ENCODE peak calls at places on chromosomes 5 and 9, in eight cellular contexts. A is activated naive CD8-positive, alpha-beta T cell treated with anti-CD3 and anti-CD28 coated beads, Interleukin-2, amount 50 U/mL, for 24 hours; B is upper lobe of right lung; X is M059J; U is stimulated activated naive CD8-positive, alpha-beta T cell treated with anti-CD3 and anti-CD28 coated beads, Interleukin-15, Interleukin-2, amounts not matched to agents 100 U/mL and 50 U/mL, for 24 hours; O is Ammon's horn; H is WTC11; K is heart left ventricle. Q is an unnamed sample.

GRCh38 chr5:99639905-99640304 is 711.1 kb upstream of the CHD1 start:
- DNase-seq in A (no peak), B (no peak), X (no peak), U (no peak), O (no peak), H (no peak), K (no peak), Q (no peak)

GRCh38 chr5:1125030-1125357 is 13.1 kb upstream of the SLC12A7 start:
- DNase-seq in A (no peak), B (no peak), X (peak), U (no peak), O (no peak), H (no peak), K (peak), Q (no peak)

GRCh38 chr5:179806250-179807045 is at the start of gene MGAT4B:
- DNase-seq in A (peak), B (peak), X (peak), U (peak), O (peak), H (peak), K (peak), Q (no peak)

GRCh38 chr5:172862165-172862801 is 28.2 kb downstream of the ERGIC1 start:
- DNase-seq in A (no peak), B (no peak), X (peak), U (no peak), O (no peak), H (no peak), K (no peak), Q (no peak)

GRCh38 chr9:120927125-120928014 is 774 bp upstream of the TRAF1 start:
- DNase-seq in A (no peak), B (no peak), X (no peak), U (no peak), O (no peak), H (no peak), K (no peak), Q (no peak)

GRCh38 chr5:121429761-121430160 is 421.9 kb upstream of the FTMT start:
- DNase-seq in A (no peak), B (no peak), X (no peak), U (no peak), O (no peak), H (no peak), K (no peak), Q (no peak)

GRCh38 chr5:173926359-173926758 is 38.2 kb downstream of the CPEB4 start:
- DNase-seq in A (no peak), B (no peak), X (peak), U (no peak), O (peak), H (no peak), K (no peak), Q (no peak)

GRCh38 chr9:17600962-17601593 is 22.2 kb downstream of the SH3GL2 start:
- DNase-seq in A (no peak), B (no peak), X (peak), U (no peak), O (no peak), H (no peak), K (no peak), Q (no peak)

GRCh38 chr9:34328500-34328982 is 527 bp downstream of the KIF24 start:
- DNase-seq in A (no peak), B (no peak), X (peak), U (no peak), O (no peak), H (no peak), K (no peak), Q (no peak)

GRCh38 chr5:18553269-18553668 is 919.0 kb downstream of the TAF11L14 start:
- DNase-seq in A (no peak), B (no peak), X (peak), U (no peak), O (no peak), H (no peak), K (no peak), Q (no peak)

GRCh38 chr5:178690208-178690607 is 40.3 kb downstream of the ZNF354A start:
- DNase-seq in A (no peak), B (no peak), X (peak), U (no peak), O (no peak), H (no peak), K (no peak), Q (no peak)

GRCh38 chr9:27425827-27426716 is 98.0 kb upstream of the IFNK start:
- DNase-seq in A (no peak), B (no peak), X (no peak), U (no peak), O (no peak), H (no peak), K (no peak), Q (no peak)

GRCh38 chr9:132169672-132170392 is 8.0 kb downstream of the NTNG2 start:
- DNase-seq in A (peak), B (peak), X (peak), U (peak), O (peak), H (peak), K (peak), Q (peak)

GRCh38 chr5:176619203-176619568 is 9.2 kb upstream of the GPRIN1 start:
- DNase-seq in A (peak), B (peak), X (peak), U (peak), O (peak), H (peak), K (peak), Q (peak)

GRCh38 chr5:138336952-138337684 is 948 bp upstream of the FAM53C start:
- DNase-seq in A (no peak), B (peak), X (no peak), U (no peak), O (peak), H (peak), K (peak), Q (peak)

GRCh38 chr9:77451507-77451906 is 196.6 kb downstream of the GNA14 start:
- DNase-seq in A (no peak), B (no peak), X (no peak), U (no peak), O (no peak), H (no peak), K (no peak), Q (no peak)

GRCh38 chr5:15618938-15619337 is 119.0 kb downstream of the FBXL7 start:
- DNase-seq in A (no peak), B (no peak), X (no peak), U (no peak), O (no peak), H (no peak), K (no peak), Q (no peak)

GRCh38 chr5:129094924-129095797 is 612 bp downstream of the ISOC1 start:
- DNase-seq in A (peak), B (peak), X (peak), U (peak), O (peak), H (peak), K (peak), Q (no peak)

GRCh38 chr5:133366966-133367365 is 245.4 kb downstream of the FSTL4 start:
- DNase-seq in A (no peak), B (no peak), X (no peak), U (no peak), O (no peak), H (no peak), K (no peak), Q (no peak)

GRCh38 chr9:136270173-136270710 is 24.6 kb upstream of the QSOX2 start:
- DNase-seq in A (no peak), B (no peak), X (no peak), U (no peak), O (peak), H (no peak), K (no peak), Q (no peak)

GRCh38 chr9:121278535-121279169 is 10.7 kb downstream of the GSN start:
- DNase-seq in A (peak), B (no peak), X (peak), U (peak), O (peak), H (peak), K (peak), Q (no peak)

GRCh38 chr5:117436846-117437245 is 862.2 kb upstream of the SEMA6A start:
- DNase-seq in A (no peak), B (no peak), X (no peak), U (no peak), O (no peak), H (no peak), K (no peak), Q (no peak)

GRCh38 chr5:174692982-174693422 is 31.4 kb upstream of the MSX2 start:
- DNase-seq in A (no peak), B (no peak), X (no peak), U (no peak), O (no peak), H (peak), K (no peak), Q (no peak)

GRCh38 chr5:145887976-145888574 is 15.3 kb upstream of the GRXCR2 start:
- DNase-seq in A (no peak), B (no peak), X (peak), U (no peak), O (peak), H (peak), K (no peak), Q (no peak)

GRCh38 chr9:70406446-70406862 is 8.0 kb downstream of the KLF9 start:
- DNase-seq in A (peak), B (no peak), X (peak), U (peak), O (peak), H (no peak), K (no peak), Q (no peak)

GRCh38 chr9:120542701-120543490 is 37.1 kb downstream of the CDK5RAP2 start:
- DNase-seq in A (no peak), B (no peak), X (peak), U (no peak), O (no peak), H (no peak), K (no peak), Q (no peak)

GRCh38 chr9:111599092-111599947 is at the start of gene PTGR1:
- DNase-seq in A (peak), B (peak), X (peak), U (peak), O (peak), H (peak), K (peak), Q (peak)

GRCh38 chr9:75893096-75893495 is 2.6 kb downstream of the PCSK5 start:
- DNase-seq in A (no peak), B (no peak), X (no peak), U (no peak), O (no peak), H (no peak), K (no peak), Q (no peak)

GRCh38 chr9:22452415-22453010 is 5.9 kb downstream of the DMRTA1 start:
- DNase-seq in A (peak), B (peak), X (peak), U (peak), O (peak), H (peak), K (peak), Q (peak)

GRCh38 chr5:163489055-163489744 is 16.2 kb upstream of the MAT2B start:
- DNase-seq in A (no peak), B (no peak), X (peak), U (no peak), O (no peak), H (peak), K (no peak), Q (no peak)

GRCh38 chr9:131461166-131461565 is 41.6 kb upstream of the POMT1 start:
- DNase-seq in A (no peak), B (peak), X (no peak), U (no peak), O (no peak), H (no peak), K (no peak), Q (no peak)

GRCh38 chr9:5529683-5530221 is 19.4 kb downstream of the PDCD1LG2 start:
- DNase-seq in A (no peak), B (no peak), X (peak), U (no peak), O (no peak), H (no peak), K (no peak), Q (no peak)

GRCh38 chr9:14362175-14362574 is 48.2 kb upstream of the NFIB start:
- DNase-seq in A (no peak), B (no peak), X (no peak), U (no peak), O (no peak), H (no peak), K (no peak), Q (no peak)

GRCh38 chr5:62938927-62939326 is 360.3 kb downstream of the LRRC70 start:
- DNase-seq in A (no peak), B (no peak), X (no peak), U (no peak), O (no peak), H (no peak), K (no peak), Q (no peak)

GRCh38 chr5:58088941-58089340 is 370.9 kb downstream of the PLK2 start:
- DNase-seq in A (no peak), B (no peak), X (no peak), U (no peak), O (no peak), H (no peak), K (no peak), Q (no peak)

GRCh38 chr5:61334224-61335196 is 2.5 kb downstream of the ZSWIM6 start:
- DNase-seq in A (no peak), B (no peak), X (peak), U (no peak), O (peak), H (no peak), K (no peak), Q (no peak)